ENCODE peak calls at places on chromosomes 13 and 19, in four cellular contexts. L, Y, D and H are unnamed samples.

GRCh38 chr13:80145291-80145690 is 195.6 kb downstream of the SPRY2 start:
- DNase-seq in Y (no peak), D (no peak), L (peak; percentile 24), H (no peak)

GRCh38 chr19:21691656-21692055 is 75.7 kb downstream of the ZNF100 start:
- DNase-seq in Y (no peak), D (peak; percentile 32), L (no peak), H (no peak)

GRCh38 chr13:68190826-68191225 is 960.7 kb upstream of the PCDH9 start:
- DNase-seq in L (no peak), Y (no peak), D (no peak), H (no peak)

GRCh38 chr13:46551410-46552301 is 1.3 kb upstream of the LRCH1 start:
- DNase-seq in Y (peak; percentile 89), L (peak; percentile 92), D (peak; percentile 87), H (peak; percentile 90)

GRCh38 chr19:38708413-38709024 is 35.8 kb downstream of the CAPN12 start:
- DNase-seq in L (no peak), Y (no peak), D (no peak), H (no peak)

GRCh38 chr13:33455291-33455690 is 169.7 kb upstream of the STARD13 start:
- DNase-seq in Y (no peak), L (no peak), D (no peak), H (no peak)

GRCh38 chr13:20191902-20192469 is 752 bp downstream of the GJB2 start:
- DNase-seq in Y (no peak), D (no peak), L (peak; percentile 21), H (no peak)

GRCh38 chr13:32261567-32261966 is 53.6 kb downstream of the ZAR1L start:
- DNase-seq in L (peak; percentile 71), Y (no peak), D (peak; percentile 90), H (peak; percentile 96)

GRCh38 chr19:38526430-38526829 is 91.3 kb downstream of the MAP4K1 start:
- DNase-seq in L (no peak), Y (no peak), D (no peak), H (no peak)